ENCODE peak calls at places on chromosomes 2 and 18, in nine cellular contexts. One of them, this sample, is unnamed.

GRCh38 chr2:42498482-42498881 is 4.7 kb upstream of the KCNG3 start:
- DNase-seq in kidney epithelial cell: no peak
- DNase-seq in stimulated activated CD8-positive, alpha-beta memory T cell treated with anti-CD3 and anti-CD28 coated beads, Interleukin-15, amount 100 ng/mL, for 24 hours: no peak
- DNase-seq in stimulated activated CD4-positive, alpha-beta T cell treated with anti-CD3 and anti-CD28 coated beads, Interleukin-1b, Interleukin-23, amount 100 ng/mL, for 24 hours: no peak
- DNase-seq in activated CD4-positive, alpha-beta memory T cell treated with anti-CD3 and anti-CD28 coated beads, Interleukin-2, amount 10 ng/mL, durations not matched to agents 7 days and 5 days: no peak
- DNase-seq in fibroblast of the conjunctiva: no peak
- DNase-seq in mucosa of descending colon: no peak
- DNase-seq in DMS 273 treated with DMSO at 0.1 percent for 48 hours: no peak
- DNase-seq in GDM1: no peak
- DNase-seq in this sample: no peak

GRCh38 chr2:101002562-101003277 is 631 bp downstream of the RPL31 start:
- DNase-seq in fibroblast of the conjunctiva: no peak
- DNase-seq in DMS 273 treated with DMSO at 0.1 percent for 48 hours: no peak
- DNase-seq in kidney epithelial cell: no peak
- DNase-seq in stimulated activated CD8-positive, alpha-beta memory T cell treated with anti-CD3 and anti-CD28 coated beads, Interleukin-15, amount 100 ng/mL, for 24 hours: peak; percentile 19
- DNase-seq in stimulated activated CD4-positive, alpha-beta T cell treated with anti-CD3 and anti-CD28 coated beads, Interleukin-1b, Interleukin-23, amount 100 ng/mL, for 24 hours: no peak
- DNase-seq in GDM1: no peak
- DNase-seq in mucosa of descending colon: peak; percentile 46
- DNase-seq in activated CD4-positive, alpha-beta memory T cell treated with anti-CD3 and anti-CD28 coated beads, Interleukin-2, amount 10 ng/mL, durations not matched to agents 7 days and 5 days: no peak
- DNase-seq in this sample: peak; percentile 64

GRCh38 chr18:23354625-23355024 is 98.5 kb upstream of the RIOK3 start:
- DNase-seq in kidney epithelial cell: peak; percentile 39
- DNase-seq in stimulated activated CD8-positive, alpha-beta memory T cell treated with anti-CD3 and anti-CD28 coated beads, Interleukin-15, amount 100 ng/mL, for 24 hours: no peak
- DNase-seq in fibroblast of the conjunctiva: no peak
- DNase-seq in DMS 273 treated with DMSO at 0.1 percent for 48 hours: no peak
- DNase-seq in stimulated activated CD4-positive, alpha-beta T cell treated with anti-CD3 and anti-CD28 coated beads, Interleukin-1b, Interleukin-23, amount 100 ng/mL, for 24 hours: no peak
- DNase-seq in mucosa of descending colon: no peak
- DNase-seq in activated CD4-positive, alpha-beta memory T cell treated with anti-CD3 and anti-CD28 coated beads, Interleukin-2, amount 10 ng/mL, durations not matched to agents 7 days and 5 days: no peak
- DNase-seq in GDM1: no peak
- DNase-seq in this sample: peak; percentile 34

GRCh38 chr18:23669202-23669766 is 6.6 kb upstream of the ANKRD29 start:
- DNase-seq in stimulated activated CD4-positive, alpha-beta T cell treated with anti-CD3 and anti-CD28 coated beads, Interleukin-1b, Interleukin-23, amount 100 ng/mL, for 24 hours: no peak
- DNase-seq in stimulated activated CD8-positive, alpha-beta memory T cell treated with anti-CD3 and anti-CD28 coated beads, Interleukin-15, amount 100 ng/mL, for 24 hours: no peak
- DNase-seq in activated CD4-positive, alpha-beta memory T cell treated with anti-CD3 and anti-CD28 coated beads, Interleukin-2, amount 10 ng/mL, durations not matched to agents 7 days and 5 days: no peak
- DNase-seq in GDM1: no peak
- DNase-seq in DMS 273 treated with DMSO at 0.1 percent for 48 hours: no peak
- DNase-seq in fibroblast of the conjunctiva: no peak
- DNase-seq in mucosa of descending colon: no peak
- DNase-seq in kidney epithelial cell: no peak
- DNase-seq in this sample: no peak

GRCh38 chr2:237697586-237698337 is 70.4 kb downstream of the LRRFIP1 start:
- DNase-seq in mucosa of descending colon: no peak
- DNase-seq in stimulated activated CD8-positive, alpha-beta memory T cell treated with anti-CD3 and anti-CD28 coated beads, Interleukin-15, amount 100 ng/mL, for 24 hours: no peak
- DNase-seq in DMS 273 treated with DMSO at 0.1 percent for 48 hours: no peak
- DNase-seq in stimulated activated CD4-positive, alpha-beta T cell treated with anti-CD3 and anti-CD28 coated beads, Interleukin-1b, Interleukin-23, amount 100 ng/mL, for 24 hours: no peak
- DNase-seq in activated CD4-positive, alpha-beta memory T cell treated with anti-CD3 and anti-CD28 coated beads, Interleukin-2, amount 10 ng/mL, durations not matched to agents 7 days and 5 days: no peak
- DNase-seq in fibroblast of the conjunctiva: no peak
- DNase-seq in kidney epithelial cell: no peak
- DNase-seq in GDM1: no peak
- DNase-seq in this sample: no peak

GRCh38 chr2:12087671-12088380 is 341.4 kb downstream of the LPIN1 start:
- DNase-seq in GDM1: no peak
- DNase-seq in kidney epithelial cell: peak; percentile 49
- DNase-seq in mucosa of descending colon: no peak
- DNase-seq in activated CD4-positive, alpha-beta memory T cell treated with anti-CD3 and anti-CD28 coated beads, Interleukin-2, amount 10 ng/mL, durations not matched to agents 7 days and 5 days: no peak
- DNase-seq in fibroblast of the conjunctiva: no peak
- DNase-seq in stimulated activated CD4-positive, alpha-beta T cell treated with anti-CD3 and anti-CD28 coated beads, Interleukin-1b, Interleukin-23, amount 100 ng/mL, for 24 hours: no peak
- DNase-seq in DMS 273 treated with DMSO at 0.1 percent for 48 hours: no peak
- DNase-seq in stimulated activated CD8-positive, alpha-beta memory T cell treated with anti-CD3 and anti-CD28 coated beads, Interleukin-15, amount 100 ng/mL, for 24 hours: no peak
- DNase-seq in this sample: no peak

GRCh38 chr2:105822186-105822585 is 77.5 kb downstream of the NCK2 start:
- DNase-seq in activated CD4-positive, alpha-beta memory T cell treated with anti-CD3 and anti-CD28 coated beads, Interleukin-2, amount 10 ng/mL, durations not matched to agents 7 days and 5 days: no peak
- DNase-seq in mucosa of descending colon: no peak
- DNase-seq in stimulated activated CD8-positive, alpha-beta memory T cell treated with anti-CD3 and anti-CD28 coated beads, Interleukin-15, amount 100 ng/mL, for 24 hours: no peak
- DNase-seq in fibroblast of the conjunctiva: no peak
- DNase-seq in DMS 273 treated with DMSO at 0.1 percent for 48 hours: no peak
- DNase-seq in stimulated activated CD4-positive, alpha-beta T cell treated with anti-CD3 and anti-CD28 coated beads, Interleukin-1b, Interleukin-23, amount 100 ng/mL, for 24 hours: no peak
- DNase-seq in GDM1: no peak
- DNase-seq in kidney epithelial cell: no peak
- DNase-seq in this sample: no peak

GRCh38 chr2:52327641-52328040 is 1295.7 kb upstream of the NRXN1 start:
- DNase-seq in stimulated activated CD8-positive, alpha-beta memory T cell treated with anti-CD3 and anti-CD28 coated beads, Interleukin-15, amount 100 ng/mL, for 24 hours: no peak
- DNase-seq in fibroblast of the conjunctiva: no peak
- DNase-seq in activated CD4-positive, alpha-beta memory T cell treated with anti-CD3 and anti-CD28 coated beads, Interleukin-2, amount 10 ng/mL, durations not matched to agents 7 days and 5 days: no peak
- DNase-seq in mucosa of descending colon: no peak
- DNase-seq in kidney epithelial cell: no peak
- DNase-seq in GDM1: no peak
- DNase-seq in DMS 273 treated with DMSO at 0.1 percent for 48 hours: no peak
- DNase-seq in stimulated activated CD4-positive, alpha-beta T cell treated with anti-CD3 and anti-CD28 coated beads, Interleukin-1b, Interleukin-23, amount 100 ng/mL, for 24 hours: no peak
- DNase-seq in this sample: no peak

GRCh38 chr2:45119855-45120254 is 110.6 kb upstream of the SIX2 start:
- DNase-seq in kidney epithelial cell: peak; percentile 83
- DNase-seq in GDM1: no peak
- DNase-seq in fibroblast of the conjunctiva: no peak
- DNase-seq in stimulated activated CD8-positive, alpha-beta memory T cell treated with anti-CD3 and anti-CD28 coated beads, Interleukin-15, amount 100 ng/mL, for 24 hours: no peak
- DNase-seq in activated CD4-positive, alpha-beta memory T cell treated with anti-CD3 and anti-CD28 coated beads, Interleukin-2, amount 10 ng/mL, durations not matched to agents 7 days and 5 days: no peak
- DNase-seq in stimulated activated CD4-positive, alpha-beta T cell treated with anti-CD3 and anti-CD28 coated beads, Interleukin-1b, Interleukin-23, amount 100 ng/mL, for 24 hours: no peak
- DNase-seq in DMS 273 treated with DMSO at 0.1 percent for 48 hours: no peak
- DNase-seq in mucosa of descending colon: no peak
- DNase-seq in this sample: no peak

GRCh38 chr2:32067549-32067948 is 4.2 kb downstream of the SPAST start:
- DNase-seq in GDM1: no peak
- DNase-seq in DMS 273 treated with DMSO at 0.1 percent for 48 hours: no peak
- DNase-seq in kidney epithelial cell: no peak
- DNase-seq in stimulated activated CD8-positive, alpha-beta memory T cell treated with anti-CD3 and anti-CD28 coated beads, Interleukin-15, amount 100 ng/mL, for 24 hours: no peak
- DNase-seq in mucosa of descending colon: no peak
- DNase-seq in activated CD4-positive, alpha-beta memory T cell treated with anti-CD3 and anti-CD28 coated beads, Interleukin-2, amount 10 ng/mL, durations not matched to agents 7 days and 5 days: no peak
- DNase-seq in fibroblast of the conjunctiva: no peak
- DNase-seq in stimulated activated CD4-positive, alpha-beta T cell treated with anti-CD3 and anti-CD28 coated beads, Interleukin-1b, Interleukin-23, amount 100 ng/mL, for 24 hours: no peak
- DNase-seq in this sample: no peak

GRCh38 chr2:101516349-101516748 is 41.4 kb upstream of the RFX8 start:
- DNase-seq in activated CD4-positive, alpha-beta memory T cell treated with anti-CD3 and anti-CD28 coated beads, Interleukin-2, amount 10 ng/mL, durations not matched to agents 7 days and 5 days: no peak
- DNase-seq in fibroblast of the conjunctiva: no peak
- DNase-seq in GDM1: no peak
- DNase-seq in DMS 273 treated with DMSO at 0.1 percent for 48 hours: no peak
- DNase-seq in stimulated activated CD4-positive, alpha-beta T cell treated with anti-CD3 and anti-CD28 coated beads, Interleukin-1b, Interleukin-23, amount 100 ng/mL, for 24 hours: no peak
- DNase-seq in mucosa of descending colon: no peak
- DNase-seq in stimulated activated CD8-positive, alpha-beta memory T cell treated with anti-CD3 and anti-CD28 coated beads, Interleukin-15, amount 100 ng/mL, for 24 hours: no peak
- DNase-seq in kidney epithelial cell: no peak
- DNase-seq in this sample: no peak

GRCh38 chr2:74385396-74385795 is 5.3 kb upstream of the DCTN1 start:
- DNase-seq in activated CD4-positive, alpha-beta memory T cell treated with anti-CD3 and anti-CD28 coated beads, Interleukin-2, amount 10 ng/mL, durations not matched to agents 7 days and 5 days: no peak
- DNase-seq in kidney epithelial cell: no peak
- DNase-seq in stimulated activated CD8-positive, alpha-beta memory T cell treated with anti-CD3 and anti-CD28 coated beads, Interleukin-15, amount 100 ng/mL, for 24 hours: no peak
- DNase-seq in DMS 273 treated with DMSO at 0.1 percent for 48 hours: no peak
- DNase-seq in fibroblast of the conjunctiva: no peak
- DNase-seq in mucosa of descending colon: no peak
- DNase-seq in GDM1: no peak
- DNase-seq in stimulated activated CD4-positive, alpha-beta T cell treated with anti-CD3 and anti-CD28 coated beads, Interleukin-1b, Interleukin-23, amount 100 ng/mL, for 24 hours: no peak
- DNase-seq in this sample: no peak

GRCh38 chr2:202172439-202173191 is 65.8 kb downstream of the SUMO1 start:
- DNase-seq in fibroblast of the conjunctiva: no peak
- DNase-seq in stimulated activated CD8-positive, alpha-beta memory T cell treated with anti-CD3 and anti-CD28 coated beads, Interleukin-15, amount 100 ng/mL, for 24 hours: no peak
- DNase-seq in stimulated activated CD4-positive, alpha-beta T cell treated with anti-CD3 and anti-CD28 coated beads, Interleukin-1b, Interleukin-23, amount 100 ng/mL, for 24 hours: no peak
- DNase-seq in GDM1: no peak
- DNase-seq in activated CD4-positive, alpha-beta memory T cell treated with anti-CD3 and anti-CD28 coated beads, Interleukin-2, amount 10 ng/mL, durations not matched to agents 7 days and 5 days: peak; percentile 22
- DNase-seq in kidney epithelial cell: no peak
- DNase-seq in DMS 273 treated with DMSO at 0.1 percent for 48 hours: no peak
- DNase-seq in mucosa of descending colon: no peak
- DNase-seq in this sample: no peak

GRCh38 chr2:206239157-206239556 is 35.3 kb upstream of the ZDBF2 start:
- DNase-seq in stimulated activated CD8-positive, alpha-beta memory T cell treated with anti-CD3 and anti-CD28 coated beads, Interleukin-15, amount 100 ng/mL, for 24 hours: no peak
- DNase-seq in DMS 273 treated with DMSO at 0.1 percent for 48 hours: no peak
- DNase-seq in stimulated activated CD4-positive, alpha-beta T cell treated with anti-CD3 and anti-CD28 coated beads, Interleukin-1b, Interleukin-23, amount 100 ng/mL, for 24 hours: no peak
- DNase-seq in GDM1: no peak
- DNase-seq in activated CD4-positive, alpha-beta memory T cell treated with anti-CD3 and anti-CD28 coated beads, Interleukin-2, amount 10 ng/mL, durations not matched to agents 7 days and 5 days: no peak
- DNase-seq in kidney epithelial cell: no peak
- DNase-seq in fibroblast of the conjunctiva: no peak
- DNase-seq in mucosa of descending colon: no peak
- DNase-seq in this sample: no peak

GRCh38 chr2:30679416-30680088 is 127.7 kb downstream of the CAPN13 start:
- DNase-seq in stimulated activated CD8-positive, alpha-beta memory T cell treated with anti-CD3 and anti-CD28 coated beads, Interleukin-15, amount 100 ng/mL, for 24 hours: no peak
- DNase-seq in GDM1: no peak
- DNase-seq in kidney epithelial cell: no peak
- DNase-seq in DMS 273 treated with DMSO at 0.1 percent for 48 hours: no peak
- DNase-seq in stimulated activated CD4-positive, alpha-beta T cell treated with anti-CD3 and anti-CD28 coated beads, Interleukin-1b, Interleukin-23, amount 100 ng/mL, for 24 hours: no peak
- DNase-seq in fibroblast of the conjunctiva: no peak
- DNase-seq in activated CD4-positive, alpha-beta memory T cell treated with anti-CD3 and anti-CD28 coated beads, Interleukin-2, amount 10 ng/mL, durations not matched to agents 7 days and 5 days: no peak
- DNase-seq in mucosa of descending colon: no peak
- DNase-seq in this sample: no peak

GRCh38 chr2:207766697-207767460 is 2.8 kb downstream of the FZD5 start:
- DNase-seq in fibroblast of the conjunctiva: no peak
- DNase-seq in mucosa of descending colon: peak; percentile 47
- DNase-seq in GDM1: no peak
- DNase-seq in kidney epithelial cell: no peak
- DNase-seq in DMS 273 treated with DMSO at 0.1 percent for 48 hours: no peak
- DNase-seq in activated CD4-positive, alpha-beta memory T cell treated with anti-CD3 and anti-CD28 coated beads, Interleukin-2, amount 10 ng/mL, durations not matched to agents 7 days and 5 days: no peak
- DNase-seq in stimulated activated CD8-positive, alpha-beta memory T cell treated with anti-CD3 and anti-CD28 coated beads, Interleukin-15, amount 100 ng/mL, for 24 hours: no peak
- DNase-seq in stimulated activated CD4-positive, alpha-beta T cell treated with anti-CD3 and anti-CD28 coated beads, Interleukin-1b, Interleukin-23, amount 100 ng/mL, for 24 hours: no peak
- DNase-seq in this sample: peak; percentile 45

GRCh38 chr2:86393521-86394490 is 47.4 kb upstream of the KDM3A start:
- DNase-seq in activated CD4-positive, alpha-beta memory T cell treated with anti-CD3 and anti-CD28 coated beads, Interleukin-2, amount 10 ng/mL, durations not matched to agents 7 days and 5 days: no peak
- DNase-seq in stimulated activated CD4-positive, alpha-beta T cell treated with anti-CD3 and anti-CD28 coated beads, Interleukin-1b, Interleukin-23, amount 100 ng/mL, for 24 hours: no peak
- DNase-seq in GDM1: no peak
- DNase-seq in mucosa of descending colon: peak; percentile 19
- DNase-seq in stimulated activated CD8-positive, alpha-beta memory T cell treated with anti-CD3 and anti-CD28 coated beads, Interleukin-15, amount 100 ng/mL, for 24 hours: no peak
- DNase-seq in DMS 273 treated with DMSO at 0.1 percent for 48 hours: peak; percentile 97
- DNase-seq in kidney epithelial cell: no peak
- DNase-seq in fibroblast of the conjunctiva: no peak
- DNase-seq in this sample: no peak

GRCh38 chr18:7133181-7133580 is 15.6 kb upstream of the LAMA1 start:
- DNase-seq in GDM1: no peak
- DNase-seq in activated CD4-positive, alpha-beta memory T cell treated with anti-CD3 and anti-CD28 coated beads, Interleukin-2, amount 10 ng/mL, durations not matched to agents 7 days and 5 days: no peak
- DNase-seq in stimulated activated CD8-positive, alpha-beta memory T cell treated with anti-CD3 and anti-CD28 coated beads, Interleukin-15, amount 100 ng/mL, for 24 hours: no peak
- DNase-seq in stimulated activated CD4-positive, alpha-beta T cell treated with anti-CD3 and anti-CD28 coated beads, Interleukin-1b, Interleukin-23, amount 100 ng/mL, for 24 hours: no peak
- DNase-seq in DMS 273 treated with DMSO at 0.1 percent for 48 hours: no peak
- DNase-seq in kidney epithelial cell: no peak
- DNase-seq in mucosa of descending colon: no peak
- DNase-seq in fibroblast of the conjunctiva: no peak
- DNase-seq in this sample: no peak

GRCh38 chr2:141439524-141439923 is 691.3 kb downstream of the LRP1B start:
- DNase-seq in kidney epithelial cell: peak; percentile 4
- DNase-seq in fibroblast of the conjunctiva: no peak
- DNase-seq in stimulated activated CD8-positive, alpha-beta memory T cell treated with anti-CD3 and anti-CD28 coated beads, Interleukin-15, amount 100 ng/mL, for 24 hours: no peak
- DNase-seq in mucosa of descending colon: no peak
- DNase-seq in DMS 273 treated with DMSO at 0.1 percent for 48 hours: no peak
- DNase-seq in activated CD4-positive, alpha-beta memory T cell treated with anti-CD3 and anti-CD28 coated beads, Interleukin-2, amount 10 ng/mL, durations not matched to agents 7 days and 5 days: no peak
- DNase-seq in GDM1: no peak
- DNase-seq in stimulated activated CD4-positive, alpha-beta T cell treated with anti-CD3 and anti-CD28 coated beads, Interleukin-1b, Interleukin-23, amount 100 ng/mL, for 24 hours: no peak
- DNase-seq in this sample: no peak

GRCh38 chr18:78767648-78768071 is 212.0 kb upstream of the SALL3 start:
- DNase-seq in mucosa of descending colon: no peak
- DNase-seq in DMS 273 treated with DMSO at 0.1 percent for 48 hours: no peak
- DNase-seq in fibroblast of the conjunctiva: no peak
- DNase-seq in GDM1: no peak
- DNase-seq in stimulated activated CD4-positive, alpha-beta T cell treated with anti-CD3 and anti-CD28 coated beads, Interleukin-1b, Interleukin-23, amount 100 ng/mL, for 24 hours: no peak
- DNase-seq in stimulated activated CD8-positive, alpha-beta memory T cell treated with anti-CD3 and anti-CD28 coated beads, Interleukin-15, amount 100 ng/mL, for 24 hours: no peak
- DNase-seq in activated CD4-positive, alpha-beta memory T cell treated with anti-CD3 and anti-CD28 coated beads, Interleukin-2, amount 10 ng/mL, durations not matched to agents 7 days and 5 days: no peak
- DNase-seq in kidney epithelial cell: no peak
- DNase-seq in this sample: no peak

GRCh38 chr2:109232306-109232705 is 103.3 kb downstream of the SH3RF3 start:
- DNase-seq in kidney epithelial cell: no peak
- DNase-seq in DMS 273 treated with DMSO at 0.1 percent for 48 hours: no peak
- DNase-seq in activated CD4-positive, alpha-beta memory T cell treated with anti-CD3 and anti-CD28 coated beads, Interleukin-2, amount 10 ng/mL, durations not matched to agents 7 days and 5 days: no peak
- DNase-seq in mucosa of descending colon: no peak
- DNase-seq in GDM1: no peak
- DNase-seq in stimulated activated CD8-positive, alpha-beta memory T cell treated with anti-CD3 and anti-CD28 coated beads, Interleukin-15, amount 100 ng/mL, for 24 hours: no peak
- DNase-seq in fibroblast of the conjunctiva: no peak
- DNase-seq in stimulated activated CD4-positive, alpha-beta T cell treated with anti-CD3 and anti-CD28 coated beads, Interleukin-1b, Interleukin-23, amount 100 ng/mL, for 24 hours: no peak
- DNase-seq in this sample: no peak

GRCh38 chr2:80073134-80073561 is 231.4 kb downstream of the LRRTM1 start:
- DNase-seq in activated CD4-positive, alpha-beta memory T cell treated with anti-CD3 and anti-CD28 coated beads, Interleukin-2, amount 10 ng/mL, durations not matched to agents 7 days and 5 days: no peak
- DNase-seq in stimulated activated CD8-positive, alpha-beta memory T cell treated with anti-CD3 and anti-CD28 coated beads, Interleukin-15, amount 100 ng/mL, for 24 hours: no peak
- DNase-seq in DMS 273 treated with DMSO at 0.1 percent for 48 hours: peak; percentile 18
- DNase-seq in GDM1: peak; percentile 6
- DNase-seq in mucosa of descending colon: peak; percentile 62
- DNase-seq in kidney epithelial cell: no peak
- DNase-seq in stimulated activated CD4-positive, alpha-beta T cell treated with anti-CD3 and anti-CD28 coated beads, Interleukin-1b, Interleukin-23, amount 100 ng/mL, for 24 hours: no peak
- DNase-seq in fibroblast of the conjunctiva: peak; percentile 32
- DNase-seq in this sample: peak; percentile 28

GRCh38 chr18:34866310-34866709 is 156.2 kb downstream of the DTNA start:
- DNase-seq in DMS 273 treated with DMSO at 0.1 percent for 48 hours: no peak
- DNase-seq in GDM1: no peak
- DNase-seq in stimulated activated CD4-positive, alpha-beta T cell treated with anti-CD3 and anti-CD28 coated beads, Interleukin-1b, Interleukin-23, amount 100 ng/mL, for 24 hours: no peak
- DNase-seq in kidney epithelial cell: no peak
- DNase-seq in fibroblast of the conjunctiva: no peak
- DNase-seq in stimulated activated CD8-positive, alpha-beta memory T cell treated with anti-CD3 and anti-CD28 coated beads, Interleukin-15, amount 100 ng/mL, for 24 hours: no peak
- DNase-seq in activated CD4-positive, alpha-beta memory T cell treated with anti-CD3 and anti-CD28 coated beads, Interleukin-2, amount 10 ng/mL, durations not matched to agents 7 days and 5 days: no peak
- DNase-seq in mucosa of descending colon: no peak
- DNase-seq in this sample: no peak

GRCh38 chr2:43005211-43005974 is 213.0 kb upstream of the HAAO start:
- DNase-seq in kidney epithelial cell: peak; percentile 48
- DNase-seq in mucosa of descending colon: peak; percentile 85
- DNase-seq in activated CD4-positive, alpha-beta memory T cell treated with anti-CD3 and anti-CD28 coated beads, Interleukin-2, amount 10 ng/mL, durations not matched to agents 7 days and 5 days: no peak
- DNase-seq in stimulated activated CD4-positive, alpha-beta T cell treated with anti-CD3 and anti-CD28 coated beads, Interleukin-1b, Interleukin-23, amount 100 ng/mL, for 24 hours: no peak
- DNase-seq in stimulated activated CD8-positive, alpha-beta memory T cell treated with anti-CD3 and anti-CD28 coated beads, Interleukin-15, amount 100 ng/mL, for 24 hours: no peak
- DNase-seq in GDM1: no peak
- DNase-seq in fibroblast of the conjunctiva: no peak
- DNase-seq in DMS 273 treated with DMSO at 0.1 percent for 48 hours: no peak
- DNase-seq in this sample: no peak

GRCh38 chr2:26001743-26002341 is 19.5 kb upstream of the KIF3C start:
- DNase-seq in mucosa of descending colon: peak; percentile 52
- DNase-seq in fibroblast of the conjunctiva: peak; percentile 34
- DNase-seq in DMS 273 treated with DMSO at 0.1 percent for 48 hours: peak; percentile 35
- DNase-seq in activated CD4-positive, alpha-beta memory T cell treated with anti-CD3 and anti-CD28 coated beads, Interleukin-2, amount 10 ng/mL, durations not matched to agents 7 days and 5 days: no peak
- DNase-seq in kidney epithelial cell: no peak
- DNase-seq in stimulated activated CD8-positive, alpha-beta memory T cell treated with anti-CD3 and anti-CD28 coated beads, Interleukin-15, amount 100 ng/mL, for 24 hours: no peak
- DNase-seq in stimulated activated CD4-positive, alpha-beta T cell treated with anti-CD3 and anti-CD28 coated beads, Interleukin-1b, Interleukin-23, amount 100 ng/mL, for 24 hours: no peak
- DNase-seq in GDM1: peak; percentile 69
- DNase-seq in this sample: no peak

GRCh38 chr2:229032596-229033234 is 238.4 kb downstream of the PID1 start:
- DNase-seq in stimulated activated CD8-positive, alpha-beta memory T cell treated with anti-CD3 and anti-CD28 coated beads, Interleukin-15, amount 100 ng/mL, for 24 hours: no peak
- DNase-seq in kidney epithelial cell: no peak
- DNase-seq in mucosa of descending colon: no peak
- DNase-seq in activated CD4-positive, alpha-beta memory T cell treated with anti-CD3 and anti-CD28 coated beads, Interleukin-2, amount 10 ng/mL, durations not matched to agents 7 days and 5 days: no peak
- DNase-seq in DMS 273 treated with DMSO at 0.1 percent for 48 hours: no peak
- DNase-seq in stimulated activated CD4-positive, alpha-beta T cell treated with anti-CD3 and anti-CD28 coated beads, Interleukin-1b, Interleukin-23, amount 100 ng/mL, for 24 hours: no peak
- DNase-seq in GDM1: no peak
- DNase-seq in fibroblast of the conjunctiva: no peak
- DNase-seq in this sample: no peak

This sample was measured in erythroblast.